ENCODE peak calls at places on chromosomes 5 and 9, in seven cellular contexts. L is CD8-positive, alpha-beta T cell; A is HCT116; Q is left lung; K is tibial artery; S is astrocyte of the cerebellum; H is Jurkat, Clone E6-1. C is an unnamed sample.

GRCh38 chr5:108345541-108346171 is 36.2 kb downstream of the FBXL17 start:
- DNase-seq in A (peak), L (no peak), Q (no peak), S (peak), K (no peak), H (peak), C (peak)

GRCh38 chr5:38714240-38714639 is 131.6 kb upstream of the OSMR start:
- DNase-seq in Q (no peak), A (no peak), S (no peak), K (no peak), H (no peak), L (no peak), C (no peak)

GRCh38 chr9:121648172-121648571 is 3.3 kb upstream of the DAB2IP start:
- DNase-seq in K (no peak), S (no peak), A (no peak), Q (no peak), H (no peak), L (no peak), C (no peak)

GRCh38 chr5:50744761-50745160 is 78.3 kb downstream of the PARP8 start:
- DNase-seq in L (no peak), Q (no peak), K (no peak), H (peak), S (peak), A (no peak), C (no peak)

GRCh38 chr5:160496784-160497183 is 75.1 kb downstream of the PTTG1 start:
- DNase-seq in K (no peak), H (no peak), L (no peak), A (no peak), Q (no peak), S (no peak), C (no peak)

GRCh38 chr5:96875805-96876291 is 452 bp upstream of the ERAP2 start:
- DNase-seq in A (no peak), L (no peak), H (peak), K (no peak), Q (no peak), S (no peak), C (no peak)

GRCh38 chr5:96817496-96817895 is 9.8 kb upstream of the ERAP1 start:
- DNase-seq in S (no peak), K (no peak), Q (no peak), A (no peak), H (no peak), L (no peak), C (no peak)

GRCh38 chr9:125626187-125626586 is 80.8 kb downstream of the MAPKAP1 start:
- DNase-seq in A (no peak), L (no peak), H (no peak), K (no peak), Q (no peak), S (no peak), C (no peak)

GRCh38 chr9:137802521-137803243 is 74.9 kb upstream of the CACNA1B start:
- DNase-seq in L (no peak), A (no peak), K (no peak), Q (no peak), S (no peak), H (no peak), C (no peak)

GRCh38 chr9:133003671-133004090 is 25.2 kb downstream of the GFI1B start:
- DNase-seq in H (no peak), A (no peak), S (no peak), L (no peak), K (no peak), Q (peak), C (no peak)
- H3K4me3 ChIP-seq in H (no peak), A (no peak), S (no peak), L (no peak), K (no peak), Q (no peak), C (no peak)

DNA sequence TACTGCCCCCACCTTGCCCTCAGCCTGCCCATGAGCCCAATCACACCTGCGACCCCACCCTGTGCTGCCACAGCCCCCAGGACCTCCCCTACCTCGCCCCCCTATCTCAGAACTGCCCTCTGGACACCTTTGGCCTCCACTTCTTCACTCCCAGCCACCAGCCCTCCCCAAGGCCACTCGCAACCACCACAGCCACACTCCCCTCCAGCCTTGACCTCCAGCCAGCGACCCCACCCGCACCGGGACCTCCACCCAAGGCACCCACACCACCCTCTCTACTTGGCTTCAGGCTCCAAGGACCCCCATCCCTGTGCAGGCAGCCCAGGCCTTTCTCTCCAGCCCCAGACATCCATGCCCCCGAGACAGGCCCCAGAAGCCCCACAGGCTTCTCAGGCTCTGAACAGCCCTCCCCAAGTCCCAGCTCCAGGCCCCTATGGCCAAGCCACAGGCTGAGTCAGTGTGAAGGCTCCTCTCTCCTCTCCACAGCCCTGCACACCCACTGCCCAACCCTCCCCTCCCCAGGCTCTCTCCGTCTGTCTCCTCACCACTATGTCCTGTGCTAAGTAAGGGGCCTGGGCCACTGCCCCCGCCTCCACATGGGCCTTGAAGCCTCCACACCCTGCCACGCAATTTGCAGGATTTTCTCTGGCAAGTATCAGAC is 2.0 kb downstream of the AK1 start:
- DNase-seq in K (no peak), H (no peak), L (no peak), Q (no peak), A (no peak), S (peak), C (peak)
- H3K4me3 ChIP-seq in K (no peak), H (no peak), L (no peak), Q (peak), A (no peak), S (peak), C (peak)

GRCh38 chr9:94161673-94162072 is 77.4 kb downstream of the PTPDC1 start:
- DNase-seq in S (no peak), K (no peak), Q (no peak), L (no peak), H (no peak), A (no peak), C (no peak)
- H3K4me3 ChIP-seq in S (no peak), K (no peak), Q (no peak), L (no peak), H (no peak), A (no peak), C (no peak)

GRCh38 chr5:851553-851952 is 767 bp upstream of the ZDHHC11 start:
- DNase-seq in S (no peak), A (no peak), K (peak), H (no peak), Q (no peak), L (no peak), C (no peak)

GRCh38 chr5:852018-852417 is 1.2 kb upstream of the ZDHHC11 start:
- DNase-seq in L (no peak), K (no peak), S (no peak), Q (no peak), A (no peak), H (no peak), C (no peak)

GRCh38 chr5:849651-850301 is 1.0 kb downstream of the ZDHHC11 start:
- DNase-seq in S (no peak), Q (peak), A (no peak), K (peak), L (no peak), H (no peak), C (no peak)

GRCh38 chr5:850511-851006 is at the start of gene ZDHHC11:
- DNase-seq in L (no peak), H (no peak), A (no peak), K (peak), S (no peak), Q (peak), C (no peak)

DNA sequence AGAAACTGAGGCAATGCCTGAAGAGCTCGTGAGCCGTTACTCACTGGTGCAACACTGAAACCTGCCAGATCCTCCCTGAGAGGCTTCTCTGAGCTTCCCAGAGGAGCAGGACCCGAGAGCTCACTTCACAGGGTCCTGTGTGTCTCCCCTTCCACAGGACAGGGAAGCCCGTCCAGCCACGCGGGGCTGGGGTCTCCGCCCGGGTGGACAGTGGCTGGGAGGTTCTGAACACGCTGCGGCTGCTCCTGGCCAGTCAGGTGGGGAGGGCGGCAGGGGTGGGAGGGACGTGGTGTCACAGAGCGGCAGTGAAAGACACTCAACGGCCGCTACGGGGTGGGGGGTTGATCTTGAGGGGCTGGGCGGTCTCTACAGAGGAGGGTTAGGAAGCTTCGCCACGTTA is 290 bp upstream of the ZDHHC11 start:
- DNase-seq in H (no peak), K (peak), S (no peak), Q (peak), A (no peak), L (no peak), C (no peak)
- H3K4me3 ChIP-seq in H (no peak), K (no peak), S (no peak), Q (peak), A (no peak), L (no peak), C (no peak)